ENCODE peak calls at places on chromosomes 7 and 10, in eight cellular contexts. One of them, this sample, is unnamed.

GRCh38 chr10:114305521-114305925 is 66.5 kb downstream of the VWA2 start:
- DNase-seq in cardiac septum: peak; percentile 51
- DNase-seq in brain microvascular endothelial cell: no peak
- DNase-seq in HTR-8/SVneo: no peak
- DNase-seq in mesenchymal stem cell: no peak
- DNase-seq in hippocampal formation: no peak
- DNase-seq in substantia nigra: no peak
- DNase-seq in NCI-H2171 treated with DMSO at 0.1 percent for 48 hours: no peak
- DNase-seq in this sample: no peak

GRCh38 chr10:121753726-121754476 is 155.7 kb upstream of the FGFR2 start:
- DNase-seq in cardiac septum: no peak
- DNase-seq in brain microvascular endothelial cell: peak; percentile 66
- DNase-seq in HTR-8/SVneo: peak; percentile 17
- DNase-seq in mesenchymal stem cell: peak; percentile 50
- DNase-seq in hippocampal formation: no peak
- DNase-seq in substantia nigra: no peak
- DNase-seq in NCI-H2171 treated with DMSO at 0.1 percent for 48 hours: peak; percentile 10
- DNase-seq in this sample: peak; percentile 28

GRCh38 chr10:75014516-75015230 is 96.8 kb upstream of the SAMD8 start:
- DNase-seq in cardiac septum: no peak
- DNase-seq in brain microvascular endothelial cell: no peak
- DNase-seq in HTR-8/SVneo: no peak
- DNase-seq in mesenchymal stem cell: no peak
- DNase-seq in hippocampal formation: no peak
- DNase-seq in substantia nigra: no peak
- DNase-seq in NCI-H2171 treated with DMSO at 0.1 percent for 48 hours: no peak
- DNase-seq in this sample: no peak

GRCh38 chr7:18356195-18356645 is 139.3 kb upstream of the HDAC9 start:
- DNase-seq in cardiac septum: no peak
- DNase-seq in brain microvascular endothelial cell: no peak
- DNase-seq in HTR-8/SVneo: peak; percentile 23
- DNase-seq in mesenchymal stem cell: peak; percentile 57
- DNase-seq in hippocampal formation: no peak
- DNase-seq in substantia nigra: no peak
- DNase-seq in NCI-H2171 treated with DMSO at 0.1 percent for 48 hours: peak; percentile 44
- DNase-seq in this sample: peak; percentile 31

GRCh38 chr10:51716981-51717380 is 17.6 kb upstream of the CSTF2T start:
- DNase-seq in cardiac septum: no peak
- DNase-seq in brain microvascular endothelial cell: no peak
- DNase-seq in HTR-8/SVneo: no peak
- DNase-seq in mesenchymal stem cell: no peak
- DNase-seq in hippocampal formation: no peak
- DNase-seq in substantia nigra: no peak
- DNase-seq in NCI-H2171 treated with DMSO at 0.1 percent for 48 hours: no peak
- DNase-seq in this sample: no peak

GRCh38 chr10:117547301-117548153 is 5.0 kb downstream of the EMX2 start:
- DNase-seq in cardiac septum: no peak
- DNase-seq in brain microvascular endothelial cell: no peak
- DNase-seq in HTR-8/SVneo: no peak
- DNase-seq in mesenchymal stem cell: no peak
- DNase-seq in hippocampal formation: no peak
- DNase-seq in substantia nigra: no peak
- DNase-seq in NCI-H2171 treated with DMSO at 0.1 percent for 48 hours: no peak
- DNase-seq in this sample: no peak

GRCh38 chr7:22601812-22602568 is 102.0 kb upstream of the STEAP1B start:
- DNase-seq in cardiac septum: no peak
- DNase-seq in brain microvascular endothelial cell: peak; percentile 91
- DNase-seq in HTR-8/SVneo: no peak
- DNase-seq in mesenchymal stem cell: peak; percentile 69
- DNase-seq in hippocampal formation: no peak
- DNase-seq in substantia nigra: no peak
- DNase-seq in NCI-H2171 treated with DMSO at 0.1 percent for 48 hours: no peak
- DNase-seq in this sample: no peak

GRCh38 chr10:7409045-7409731 is 1.6 kb downstream of the SFMBT2 start:
- DNase-seq in cardiac septum: no peak
- DNase-seq in brain microvascular endothelial cell: no peak
- DNase-seq in HTR-8/SVneo: no peak
- DNase-seq in mesenchymal stem cell: peak; percentile 47
- DNase-seq in hippocampal formation: no peak
- DNase-seq in substantia nigra: peak; percentile 57
- DNase-seq in NCI-H2171 treated with DMSO at 0.1 percent for 48 hours: no peak
- DNase-seq in this sample: no peak

GRCh38 chr10:4546500-4546899 is 279.5 kb upstream of the AKR1E2 start:
- DNase-seq in cardiac septum: no peak
- DNase-seq in brain microvascular endothelial cell: peak; percentile 85
- DNase-seq in HTR-8/SVneo: no peak
- DNase-seq in mesenchymal stem cell: peak; percentile 56
- DNase-seq in hippocampal formation: no peak
- DNase-seq in substantia nigra: no peak
- DNase-seq in NCI-H2171 treated with DMSO at 0.1 percent for 48 hours: peak; percentile 5
- DNase-seq in this sample: no peak

GRCh38 chr10:70378122-70378521 is 4.3 kb downstream of the LRRC20 start:
- DNase-seq in cardiac septum: no peak
- DNase-seq in brain microvascular endothelial cell: peak; percentile 48
- DNase-seq in HTR-8/SVneo: peak; percentile 87
- DNase-seq in mesenchymal stem cell: peak; percentile 93
- DNase-seq in hippocampal formation: no peak
- DNase-seq in substantia nigra: no peak
- DNase-seq in NCI-H2171 treated with DMSO at 0.1 percent for 48 hours: no peak
- DNase-seq in this sample: peak; percentile 61

GRCh38 chr7:2273866-2274265 is 31.8 kb downstream of the NUDT1 start:
- DNase-seq in cardiac septum: no peak
- DNase-seq in brain microvascular endothelial cell: no peak
- DNase-seq in HTR-8/SVneo: no peak
- DNase-seq in mesenchymal stem cell: no peak
- DNase-seq in hippocampal formation: no peak
- DNase-seq in substantia nigra: peak; percentile 21
- DNase-seq in NCI-H2171 treated with DMSO at 0.1 percent for 48 hours: no peak
- DNase-seq in this sample: no peak

GRCh38 chr10:33102071-33102470 is 144.0 kb upstream of the ITGB1 start:
- DNase-seq in cardiac septum: no peak
- DNase-seq in brain microvascular endothelial cell: no peak
- DNase-seq in HTR-8/SVneo: no peak
- DNase-seq in mesenchymal stem cell: no peak
- DNase-seq in hippocampal formation: no peak
- DNase-seq in substantia nigra: no peak
- DNase-seq in NCI-H2171 treated with DMSO at 0.1 percent for 48 hours: no peak
- DNase-seq in this sample: no peak

GRCh38 chr10:122646511-122647382 is 52.9 kb downstream of the C10orf120 start:
- DNase-seq in cardiac septum: peak; percentile 44
- DNase-seq in brain microvascular endothelial cell: no peak
- DNase-seq in HTR-8/SVneo: no peak
- DNase-seq in mesenchymal stem cell: no peak
- DNase-seq in hippocampal formation: no peak
- DNase-seq in substantia nigra: no peak
- DNase-seq in NCI-H2171 treated with DMSO at 0.1 percent for 48 hours: no peak
- DNase-seq in this sample: no peak

GRCh38 chr10:132735341-132735775 is 50.6 kb downstream of the NKX6-2 start:
- DNase-seq in cardiac septum: no peak
- DNase-seq in brain microvascular endothelial cell: no peak
- DNase-seq in HTR-8/SVneo: no peak
- DNase-seq in mesenchymal stem cell: no peak
- DNase-seq in hippocampal formation: peak; percentile 80
- DNase-seq in substantia nigra: no peak
- DNase-seq in NCI-H2171 treated with DMSO at 0.1 percent for 48 hours: no peak
- DNase-seq in this sample: no peak

GRCh38 chr10:88902328-88902789 is 22.3 kb downstream of the STAMBPL1 start:
- DNase-seq in cardiac septum: no peak
- DNase-seq in brain microvascular endothelial cell: no peak
- DNase-seq in HTR-8/SVneo: no peak
- DNase-seq in mesenchymal stem cell: no peak
- DNase-seq in hippocampal formation: no peak
- DNase-seq in substantia nigra: no peak
- DNase-seq in NCI-H2171 treated with DMSO at 0.1 percent for 48 hours: no peak
- DNase-seq in this sample: no peak